ENCODE peak calls at places on chromosomes 13 and 19, in five cellular contexts. C is A549, N is IMR-90, V is GM12878, M is K562. B is an unnamed sample.

GRCh38 chr13:48842316-48842715 is 133.4 kb upstream of the FNDC3A start:
- DNase-seq in C (no peak), N (no peak), V (no peak), M (no peak), B (no peak)

GRCh38 chr13:20801704-20802103 is 27.9 kb upstream of the EEF1AKMT1 start:
- DNase-seq in C (no peak), N (no peak), V (no peak), M (peak), B (no peak)

GRCh38 chr19:19021115-19021514 is 12.2 kb downstream of the SUGP2 start:
- DNase-seq in C (no peak), N (peak), V (no peak), M (no peak), B (peak)

GRCh38 chr13:100528820-100529219 is 59.8 kb downstream of the GGACT start:
- DNase-seq in C (no peak), N (no peak), V (no peak), M (no peak), B (no peak)

GRCh38 chr13:93234459-93234858 is 7.9 kb downstream of the GPC6 start:
- DNase-seq in C (no peak), N (no peak), V (no peak), M (no peak), B (no peak)

GRCh38 chr19:8459520-8460260 is 14.9 kb downstream of the HNRNPM start:
- DNase-seq in C (peak), N (peak), V (no peak), M (no peak), B (peak)

GRCh38 chr19:39212377-39212742 is 8.3 kb upstream of the SYCN start:
- DNase-seq in C (peak), N (no peak), V (peak), M (peak), B (no peak)

GRCh38 chr19:12834976-12835757 is 788 bp upstream of the RTBDN start:
- DNase-seq in C (peak), N (no peak), V (no peak), M (peak), B (no peak)

GRCh38 chr13:102091231-102091630 is 310.6 kb downstream of the FGF14 start:
- DNase-seq in C (peak), N (no peak), V (no peak), M (no peak), B (no peak)

GRCh38 chr19:43534811-43535761 is 2.1 kb downstream of the ZNF575 start:
- DNase-seq in C (peak), N (peak), V (no peak), M (peak), B (peak)

GRCh38 chr19:3480383-3481091 is at the start of gene SMIM24:
- DNase-seq in C (no peak), N (no peak), V (no peak), M (peak), B (peak)

GRCh38 chr13:52707375-52707774 is 32.2 kb downstream of the CNMD start:
- DNase-seq in C (no peak), N (no peak), V (no peak), M (no peak), B (no peak)

GRCh38 chr19:16890461-16891184 is 1.8 kb downstream of the F2RL3 start:
- DNase-seq in C (no peak), N (no peak), V (no peak), M (peak), B (no peak)

GRCh38 chr19:45125975-45126493 is 33.1 kb downstream of the PPP1R37 start:
- DNase-seq in C (peak), N (peak), V (no peak), M (peak), B (peak)

GRCh38 chr19:6164906-6165531 is 29.6 kb downstream of the ACSBG2 start:
- DNase-seq in C (peak), N (no peak), V (no peak), M (no peak), B (no peak)

GRCh38 chr19:4391701-4392543 is 8.4 kb downstream of the SH3GL1 start:
- DNase-seq in C (no peak), N (peak), V (no peak), M (no peak), B (peak)

GRCh38 chr19:4748589-4748988 is 24.9 kb upstream of the DPP9 start:
- DNase-seq in C (no peak), N (no peak), V (no peak), M (no peak), B (no peak)

GRCh38 chr19:42386974-42387707 is 3.0 kb downstream of the CNFN start:
- DNase-seq in C (peak), N (peak), V (no peak), M (peak), B (peak)

GRCh38 chr19:14530005-14530348 is 583 bp downstream of the TECR start:
- DNase-seq in C (peak), N (no peak), V (no peak), M (no peak), B (no peak)

GRCh38 chr19:10102787-10103236 is 334 bp upstream of the ANGPTL6 start:
- DNase-seq in C (no peak), N (no peak), V (peak), M (peak), B (no peak)

GRCh38 chr13:102993348-102993747 is 72.9 kb downstream of the SLC10A2 start:
- DNase-seq in C (no peak), N (no peak), V (no peak), M (no peak), B (no peak)

GRCh38 chr13:94119360-94119936 is 360.0 kb downstream of the DCT start:
- DNase-seq in C (no peak), N (no peak), V (no peak), M (no peak), B (peak)

GRCh38 chr19:35755160-35755549 is 1.7 kb downstream of the HSPB6 start:
- DNase-seq in C (no peak), N (no peak), V (no peak), M (no peak), B (no peak)

GRCh38 chr19:58228584-58229254 is at the start of gene ZNF544:
- DNase-seq in C (peak), N (peak), V (peak), M (peak), B (peak)
- TF ChIP-seq POLR2A in C (peak), N (no peak), V (peak), M (peak), B (peak)

DNA sequence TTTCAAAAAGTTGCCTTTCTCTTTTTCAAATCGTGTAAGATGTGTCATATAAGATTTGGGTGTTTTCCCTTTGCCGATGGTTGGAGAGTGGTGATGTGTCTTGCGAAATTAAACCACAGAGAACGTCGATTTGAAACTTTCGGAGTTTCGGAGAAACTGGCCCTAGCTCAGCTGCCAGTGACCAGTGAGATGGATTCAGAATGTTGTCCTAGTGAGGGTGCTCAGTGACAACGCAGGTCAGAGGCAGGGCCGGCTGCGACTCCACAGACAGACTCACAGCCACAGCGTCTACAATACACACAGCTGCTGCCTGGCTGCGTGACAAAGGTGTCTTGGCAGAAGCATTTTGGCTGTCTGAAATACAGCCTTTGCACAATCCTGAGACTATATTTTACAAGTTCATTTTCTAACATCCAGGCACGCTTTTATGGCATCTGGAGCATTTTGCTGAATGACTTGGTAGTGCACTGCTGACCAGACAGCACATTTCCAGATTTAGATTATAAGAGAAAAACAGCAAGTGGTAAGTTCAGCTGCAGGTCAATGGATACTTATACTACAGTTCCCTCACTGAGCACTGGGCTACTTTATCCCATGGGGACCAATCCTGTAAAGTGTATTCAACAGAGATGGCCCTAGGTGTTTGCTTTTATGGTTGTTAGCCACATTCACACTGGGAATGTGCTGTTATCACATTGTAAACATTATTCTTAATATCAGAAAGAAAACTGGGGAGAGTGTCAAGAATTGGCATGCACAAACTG is 207.5 kb downstream of the KCNRG start:
- DNase-seq in C (no peak), N (peak), V (no peak), M (no peak), B (no peak)
- TF ChIP-seq BHLHE40 in C (no peak), N (no peak), V (no peak), M (no peak), B (no peak)

DNA sequence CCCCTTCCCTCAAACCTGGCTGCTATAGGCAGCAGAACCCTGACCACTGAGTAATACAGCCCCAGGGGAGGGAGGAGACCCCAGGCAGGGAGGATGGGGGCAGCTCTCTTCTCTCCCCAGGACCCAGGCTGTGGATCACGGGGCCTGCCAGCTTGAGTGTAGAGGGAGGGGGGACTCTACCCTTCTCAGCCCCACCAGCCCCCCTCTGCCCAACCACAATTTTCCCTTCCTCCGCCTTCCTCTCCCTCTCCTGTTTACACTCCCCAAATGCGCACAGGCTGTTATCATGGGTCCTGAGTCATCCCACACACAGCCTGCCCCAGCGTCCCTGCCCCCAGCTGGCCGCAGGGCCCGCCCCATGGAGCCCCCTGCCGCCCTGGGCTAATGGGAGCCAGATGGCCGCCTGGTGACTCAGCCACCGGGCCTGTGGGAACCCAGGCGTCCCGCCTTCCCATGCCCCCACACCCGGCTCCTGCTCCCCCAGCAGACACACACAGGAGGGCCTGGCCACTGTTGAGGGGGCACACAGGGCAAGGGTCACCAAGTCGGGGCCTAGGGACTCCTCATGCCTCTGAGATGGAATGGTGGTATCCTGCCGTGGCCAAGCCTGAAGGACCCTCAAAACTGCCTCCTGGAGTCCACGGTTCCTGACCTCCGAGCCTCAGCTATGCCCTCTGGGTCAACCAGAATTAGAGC is 13.6 kb downstream of the CCDC97 start:
- DNase-seq in C (peak), N (peak), V (no peak), M (peak), B (peak)
- TF ChIP-seq POLR2A in C (no peak), N (peak), V (peak), M (peak), B (peak)

DNA sequence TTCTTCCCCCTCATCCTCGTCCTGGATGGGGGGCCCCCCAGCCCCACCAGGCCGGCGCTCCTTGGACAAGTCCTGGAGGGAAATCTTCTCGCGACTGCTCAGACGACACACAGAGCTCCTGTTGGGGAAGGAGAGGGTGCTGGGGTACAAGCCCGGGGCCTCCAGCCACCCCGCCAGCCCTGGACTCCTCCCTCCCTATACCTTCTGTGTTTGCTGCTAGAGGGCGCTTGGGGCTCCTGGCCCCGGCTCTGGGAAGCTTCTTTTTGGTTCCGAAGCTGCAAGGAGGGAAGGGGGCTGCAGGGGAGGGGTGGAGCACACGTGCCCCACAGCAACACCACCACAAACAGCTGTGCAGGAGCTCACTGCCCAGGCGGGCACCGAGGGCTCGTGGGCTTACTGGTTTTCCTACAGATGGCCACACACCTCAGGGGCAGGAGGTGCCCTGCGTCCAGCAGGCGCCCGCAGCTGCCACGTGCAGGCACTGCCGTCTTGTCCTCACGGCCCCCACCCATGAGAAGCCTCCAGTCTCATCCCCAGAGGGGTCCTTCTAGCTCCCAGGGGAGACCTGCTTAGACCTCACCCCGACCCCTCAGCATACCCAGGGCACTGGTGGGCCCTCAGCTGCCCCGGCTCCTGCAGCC is 20.5 kb downstream of the EPS8L1 start:
- DNase-seq in C (no peak), N (no peak), V (no peak), M (no peak), B (no peak)
- TF ChIP-seq BHLHE40 in C (no peak), N (no peak), V (no peak), M (no peak), B (no peak)

DNA sequence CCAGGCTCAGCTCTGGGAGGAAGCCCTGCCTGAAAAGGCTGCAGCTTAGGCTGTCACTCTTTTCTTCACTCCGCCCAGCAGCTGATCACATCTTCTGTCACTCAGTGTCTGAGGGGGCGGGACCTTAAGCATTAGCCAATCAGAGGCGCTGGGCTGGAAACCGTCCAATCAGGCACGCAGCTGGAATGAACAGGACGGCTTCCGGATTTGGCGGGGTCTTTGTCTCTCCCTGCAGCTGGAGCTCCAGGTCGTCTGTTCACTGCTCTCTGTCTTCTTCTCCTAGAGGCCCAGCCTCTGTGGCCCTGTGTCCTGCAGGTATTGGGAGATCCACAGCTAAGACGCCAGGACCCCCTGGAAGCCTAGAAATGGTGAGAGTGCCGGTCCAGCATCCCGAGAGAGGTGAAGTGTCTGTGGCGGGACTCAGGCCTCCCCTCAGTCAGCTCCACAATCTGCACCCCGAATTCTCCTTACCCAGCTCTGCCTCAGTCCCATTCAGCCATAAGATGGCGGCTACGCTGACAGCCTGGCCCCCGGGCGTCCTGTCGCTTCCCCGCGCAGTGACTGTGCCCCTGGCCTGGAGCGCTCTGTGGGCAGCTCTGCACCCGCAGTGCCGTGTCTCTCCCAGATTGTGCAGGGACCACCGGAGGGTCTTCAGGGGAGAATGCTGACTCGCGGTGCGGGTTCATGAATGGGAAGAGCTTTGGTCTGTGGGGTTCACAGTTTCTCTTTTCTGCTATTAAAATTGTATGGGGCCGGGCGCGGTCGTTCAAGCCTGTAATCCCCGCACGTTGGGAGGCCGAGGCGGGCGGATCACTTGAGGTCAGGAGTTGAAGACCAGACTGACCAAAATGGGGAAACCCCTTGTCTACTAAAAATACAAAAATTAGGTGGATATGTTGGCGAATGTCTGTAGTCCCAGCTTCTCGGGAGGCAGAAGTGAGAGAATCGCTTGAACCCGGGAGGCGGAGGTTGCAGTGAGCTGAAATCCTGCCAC is at the start of gene ZNF66:
- DNase-seq in C (peak), N (peak), V (peak), M (peak), B (peak)
- TF ChIP-seq POLR2A in C (no peak), N (peak), V (peak), M (peak), B (peak)

GRCh38 chr19:49342291-49342721 is 7.1 kb downstream of the CD37 start:
- DNase-seq in C (no peak), N (no peak), V (no peak), M (no peak), B (no peak)

GRCh38 chr19:49338691-49339363 is 3.6 kb downstream of the CD37 start:
- DNase-seq in C (peak), N (no peak), V (no peak), M (peak), B (no peak)

GRCh38 chr19:49339364-49340068 is 4.3 kb downstream of the CD37 start:
- DNase-seq in C (no peak), N (peak), V (no peak), M (peak), B (no peak)

GRCh38 chr19:49340865-49341718 is 5.9 kb downstream of the CD37 start:
- DNase-seq in C (no peak), N (no peak), V (no peak), M (no peak), B (no peak)

DNA sequence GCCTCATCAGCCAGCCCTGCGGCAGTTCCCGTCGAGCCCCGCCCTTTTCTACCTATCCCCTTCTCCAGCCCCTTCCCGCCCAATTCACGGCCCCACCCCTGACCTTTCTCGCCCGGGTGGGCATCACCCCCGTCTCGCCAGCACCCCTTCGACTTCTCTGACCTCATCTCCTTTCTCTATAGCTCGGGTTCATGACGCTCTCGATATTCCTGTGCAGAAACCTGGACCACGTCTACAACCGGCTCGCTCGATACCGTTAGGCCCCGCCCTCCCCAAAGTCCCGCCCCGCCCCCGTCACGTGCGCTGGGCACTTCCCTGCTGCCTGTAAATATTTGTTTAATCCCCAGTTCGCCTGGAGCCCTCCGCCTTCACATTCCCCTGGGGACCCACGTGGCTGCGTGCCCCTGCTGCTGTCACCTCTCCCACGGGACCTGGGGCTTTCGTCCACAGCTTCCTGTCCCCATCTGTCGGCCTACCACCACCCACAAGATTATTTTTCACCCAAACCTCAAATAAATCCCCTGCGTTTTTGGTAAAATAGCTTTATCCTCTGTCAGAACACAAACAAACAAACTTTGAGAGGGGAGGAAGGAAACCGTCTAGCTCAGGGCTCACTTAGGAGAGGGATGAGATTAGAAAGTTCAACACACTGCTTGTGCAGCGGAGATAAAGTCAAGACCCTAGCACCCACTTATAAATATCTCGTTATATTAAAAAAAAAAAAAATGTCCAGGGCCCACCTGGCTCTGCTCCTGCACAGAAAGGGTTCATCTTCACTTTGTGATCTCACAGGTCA is 5.1 kb downstream of the CD37 start:
- DNase-seq in C (no peak), N (no peak), V (peak), M (peak), B (peak)
- TF ChIP-seq BHLHE40 in C (no peak), N (peak), V (peak), M (peak), B (peak)